ENCODE peak calls at places on chromosomes 2 and 18, in five cellular contexts. N is stomach, O is A549, Z is heart left ventricle, Y is Peyer's patch. P is an unnamed sample.

GRCh38 chr2:160062283-160063005 is at the start of gene PLA2R1:
- DNase-seq in N (peak), O (peak), Z (peak), Y (no peak), P (no peak)

GRCh38 chr18:51051105-51051712 is 21.2 kb downstream of the SMAD4 start:
- DNase-seq in N (no peak), O (peak), Z (no peak), Y (no peak), P (no peak)

GRCh38 chr2:36886664-36887063 is 79.7 kb downstream of the STRN start:
- DNase-seq in N (no peak), O (no peak), Z (no peak), Y (no peak), P (no peak)

GRCh38 chr2:22703286-22703925 is 681.6 kb upstream of the KLHL29 start:
- DNase-seq in N (no peak), O (no peak), Z (no peak), Y (no peak), P (no peak)

GRCh38 chr2:177030391-177031000 is 182.1 kb upstream of the HNRNPA3 start:
- DNase-seq in N (no peak), O (no peak), Z (no peak), Y (no peak), P (peak)

GRCh38 chr18:49112031-49112430 is 161.3 kb upstream of the SMAD7 start:
- DNase-seq in N (no peak), O (no peak), Z (no peak), Y (no peak), P (peak)

GRCh38 chr2:107402330-107402729 is 424.4 kb upstream of the RGPD4 start:
- DNase-seq in N (no peak), O (no peak), Z (no peak), Y (no peak), P (no peak)

GRCh38 chr2:105674859-105675541 is 69.7 kb upstream of the NCK2 start:
- DNase-seq in N (no peak), O (no peak), Z (no peak), Y (no peak), P (no peak)

GRCh38 chr2:227115761-227116160 is 48.2 kb downstream of the COL4A4 start:
- DNase-seq in N (no peak), O (no peak), Z (no peak), Y (no peak), P (no peak)

GRCh38 chr2:181682026-181682789 is 1.9 kb upstream of the NEUROD1 start:
- DNase-seq in N (no peak), O (no peak), Z (no peak), Y (no peak), P (no peak)

GRCh38 chr2:20365249-20365817 is 14.7 kb upstream of the PUM2 start:
- DNase-seq in N (no peak), O (peak), Z (no peak), Y (no peak), P (no peak)

GRCh38 chr2:124437811-124438210 is 412.7 kb downstream of the CNTNAP5 start:
- DNase-seq in N (no peak), O (no peak), Z (no peak), Y (no peak), P (no peak)

GRCh38 chr2:162731917-162732804 is 106.4 kb downstream of the KCNH7 start:
- DNase-seq in N (no peak), O (no peak), Z (no peak), Y (no peak), P (no peak)

GRCh38 chr2:237540823-237541222 is 25.6 kb upstream of the PRLH start:
- DNase-seq in N (peak), O (no peak), Z (peak), Y (no peak), P (no peak)

GRCh38 chr2:64945973-64946736 is 43.0 kb upstream of the SLC1A4 start:
- DNase-seq in N (peak), O (no peak), Z (no peak), Y (peak), P (no peak)

GRCh38 chr2:64699712-64700111 is 46.0 kb upstream of the SERTAD2 start:
- DNase-seq in N (no peak), O (no peak), Z (no peak), Y (peak), P (no peak)

GRCh38 chr2:40625849-40626248 is 174.0 kb upstream of the SLC8A1 start:
- DNase-seq in N (no peak), O (no peak), Z (no peak), Y (no peak), P (no peak)

GRCh38 chr18:48680339-48680738 is 141.5 kb downstream of the CTIF start:
- DNase-seq in N (no peak), O (no peak), Z (no peak), Y (no peak), P (no peak)

DNA sequence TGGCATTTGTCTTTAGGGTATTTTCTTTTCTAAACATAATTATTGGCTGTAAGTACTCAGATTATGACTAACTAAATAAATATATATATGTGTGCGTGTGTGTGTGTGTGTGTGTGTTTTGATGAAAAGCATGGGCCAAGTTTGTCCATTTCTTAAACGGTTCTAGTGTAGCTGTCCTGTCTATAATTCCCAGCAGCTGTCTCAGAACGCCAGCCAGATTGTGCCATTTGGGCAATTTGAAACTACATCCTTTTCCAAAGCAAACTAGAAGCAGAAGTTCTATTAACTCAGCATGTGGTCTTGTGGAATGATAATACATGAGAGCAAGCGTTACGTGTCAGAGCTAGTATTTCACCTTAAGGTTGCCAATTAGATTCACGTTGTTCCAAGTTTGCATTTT is 1.7 kb downstream of the ARHGAP28 start:
- DNase-seq in N (no peak), O (no peak), Z (no peak), Y (no peak), P (no peak)
- H3K4me3 ChIP-seq in N (no peak), O (no peak), Z (no peak), Y (no peak), P (no peak)

GRCh38 chr2:10989782-10990181 is 78.0 kb downstream of the KCNF1 start:
- DNase-seq in N (no peak), O (no peak), Z (no peak), Y (no peak), P (no peak)
- H3K4me3 ChIP-seq in N (no peak), O (no peak), Z (no peak), Y (no peak), P (no peak)

GRCh38 chr2:74199871-74200305 is 1.5 kb downstream of the MTHFD2 start:
- DNase-seq in N (no peak), O (no peak), Z (no peak), Y (peak), P (no peak)

GRCh38 chr2:74204436-74204835 is 6.0 kb downstream of the MTHFD2 start:
- DNase-seq in N (no peak), O (no peak), Z (no peak), Y (no peak), P (no peak)

GRCh38 chr2:74201196-74201595 is 2.8 kb downstream of the MTHFD2 start:
- DNase-seq in N (no peak), O (no peak), Z (no peak), Y (no peak), P (no peak)

GRCh38 chr2:74199275-74199701 is 873 bp downstream of the MTHFD2 start:
- DNase-seq in N (no peak), O (no peak), Z (no peak), Y (peak), P (no peak)

GRCh38 chr2:74201596-74201995 is 3.2 kb downstream of the MTHFD2 start:
- DNase-seq in N (no peak), O (no peak), Z (peak), Y (no peak), P (no peak)
- H3K4me3 ChIP-seq in N (no peak), O (peak), Z (no peak), Y (no peak), P (no peak)

DNA sequence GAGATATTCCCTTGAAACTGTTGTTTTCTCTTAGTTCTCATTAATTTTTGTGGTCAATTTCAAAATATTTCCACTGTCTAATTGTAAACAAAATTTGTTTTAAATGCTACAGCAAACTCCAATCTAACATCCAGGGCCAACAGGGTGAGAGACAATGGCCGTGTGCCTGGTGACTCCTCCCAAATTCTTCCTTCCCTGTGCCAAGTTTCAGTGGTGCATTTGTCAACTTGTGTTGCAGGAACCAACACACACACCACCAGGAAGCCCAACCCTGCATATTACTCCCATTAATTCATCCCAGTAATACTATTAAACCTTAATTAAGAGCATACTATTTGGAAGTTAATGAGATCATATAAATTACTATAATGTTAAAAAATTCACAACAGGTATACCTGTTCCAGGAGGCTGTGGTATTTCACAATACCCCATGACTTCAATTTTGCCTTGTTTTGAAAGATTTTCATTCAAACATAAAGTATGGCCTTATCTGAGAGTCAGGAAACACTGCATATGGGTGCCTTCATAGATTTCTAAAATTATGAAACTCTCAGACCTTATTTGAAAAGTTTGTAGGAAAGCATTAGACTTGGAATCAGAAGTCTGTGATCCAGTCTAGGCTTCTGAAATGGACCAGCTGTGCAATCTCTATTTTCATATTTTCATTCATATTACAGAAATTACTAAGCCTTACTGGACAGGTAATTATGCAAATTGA is 1.1 kb downstream of the SERPINB2 start:
- DNase-seq in N (no peak), O (no peak), Z (no peak), Y (no peak), P (no peak)
- H3K4me3 ChIP-seq in N (no peak), O (no peak), Z (no peak), Y (no peak), P (no peak)

DNA sequence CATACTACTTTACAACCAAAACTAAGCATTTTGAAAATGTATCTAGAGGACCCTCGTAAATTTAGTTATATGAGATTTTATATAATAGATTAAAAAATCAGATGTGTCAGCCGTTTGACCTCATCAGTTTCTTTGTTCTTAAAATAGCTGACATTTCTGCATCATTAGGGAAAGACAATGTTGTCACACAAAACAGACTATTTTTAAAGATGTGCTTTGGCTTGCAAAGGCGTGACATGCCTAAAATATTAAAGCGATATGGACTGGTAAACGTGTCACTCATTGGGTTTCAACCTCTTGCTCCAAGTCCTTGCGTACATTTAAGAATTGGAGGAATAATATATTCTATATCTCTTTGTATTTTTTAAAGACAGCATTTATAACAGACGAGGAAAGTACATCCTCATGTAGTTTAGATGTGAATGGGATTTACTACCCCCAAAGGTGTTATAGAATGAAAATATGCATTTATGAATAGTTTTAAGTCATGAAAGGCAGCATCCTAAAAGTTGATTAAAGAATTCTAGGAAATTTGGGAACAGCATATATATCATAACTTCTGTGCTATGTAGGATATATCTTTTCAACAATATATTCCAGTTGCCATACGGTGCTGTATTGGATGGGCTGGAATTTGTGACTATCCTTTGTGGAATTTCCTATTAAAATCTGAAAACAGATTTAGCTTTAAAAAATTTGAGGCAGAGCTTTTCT is 3.8 kb downstream of the MYL12A start:
- DNase-seq in N (no peak), O (no peak), Z (no peak), Y (no peak), P (no peak)
- H3K4me3 ChIP-seq in N (no peak), O (no peak), Z (peak), Y (no peak), P (no peak)

DNA sequence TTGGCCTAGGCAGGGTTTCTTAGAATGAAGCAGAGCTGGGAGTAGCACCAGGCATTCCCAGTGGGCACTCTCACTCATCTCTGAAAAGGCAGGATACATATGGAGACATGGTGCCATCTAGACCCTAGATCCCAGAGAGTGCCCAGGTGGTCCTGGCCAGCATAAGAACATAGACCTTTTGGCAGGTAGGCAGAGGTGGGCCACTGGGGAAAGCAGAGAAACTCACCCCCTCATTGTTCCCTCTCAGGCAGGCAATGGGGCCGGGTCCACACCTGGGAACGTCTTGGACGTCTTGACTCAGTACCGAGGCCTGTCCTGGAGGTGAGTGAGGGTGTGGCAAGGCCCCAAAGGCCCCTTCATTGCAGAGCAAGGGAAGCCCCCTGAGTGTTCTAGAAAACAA is 69.2 kb downstream of the PLB1 start:
- DNase-seq in N (no peak), O (no peak), Z (no peak), Y (no peak), P (no peak)
- H3K4me3 ChIP-seq in N (no peak), O (no peak), Z (no peak), Y (no peak), P (no peak)

GRCh38 chr2:109609352-109610024 is 4.3 kb downstream of the SEPTIN10 start:
- DNase-seq in N (no peak), O (no peak), Z (no peak), Y (no peak), P (no peak)
- H3K4me3 ChIP-seq in N (no peak), O (peak), Z (peak), Y (no peak), P (peak)

P was measured in BE2C.